ENCODE peak calls at places on chromosomes 2 and 18, in ten cellular contexts. B is activated CD4-positive, alpha-beta T cell treated with anti-CD3 and anti-CD28 coated beads for 36 hours; H is WTC11; P is GM12891; L is astrocyte; V is T-helper 1 cell; Q is NCI-H2081; N is right atrium auricular region; T is GM13976; R is NCI-H1694. G is an unnamed sample.

GRCh38 chr2:43080626-43081025 is 145.8 kb downstream of the ZFP36L2 start:
- DNase-seq in P (no peak), Q (no peak), V (no peak), R (no peak), N (no peak), T (no peak), B (no peak), L (no peak), H (no peak), G (no peak)

GRCh38 chr2:31222086-31222485 is 4.8 kb upstream of the CAPN14 start:
- DNase-seq in V (no peak), L (no peak), H (no peak), R (no peak), T (no peak), P (no peak), B (no peak), Q (no peak), N (no peak), G (no peak)

GRCh38 chr18:31303771-31304170 is 14.2 kb upstream of the DSG1 start:
- DNase-seq in P (no peak), R (no peak), N (no peak), B (no peak), Q (no peak), V (no peak), H (no peak), T (no peak), L (peak), G (peak)

GRCh38 chr2:119694994-119695521 is 16.1 kb downstream of the TMEM177 start:
- DNase-seq in H (no peak), B (peak), L (peak), N (no peak), T (no peak), V (no peak), P (no peak), R (peak), Q (peak), G (peak)

GRCh38 chr2:24083567-24084385 is 858 bp downstream of the TP53I3 start:
- DNase-seq in P (peak), T (peak), H (peak), R (peak), Q (peak), B (peak), V (peak), N (peak), L (peak), G (peak)

GRCh38 chr2:120398051-120398960 is 52.4 kb downstream of the INHBB start:
- DNase-seq in B (peak), Q (no peak), T (no peak), V (no peak), P (no peak), H (no peak), L (peak), R (no peak), N (no peak), G (peak)

GRCh38 chr18:9328776-9329175 is 5.8 kb upstream of the TWSG1 start:
- DNase-seq in L (no peak), P (no peak), B (no peak), V (no peak), Q (no peak), N (no peak), R (no peak), T (no peak), H (no peak), G (no peak)

GRCh38 chr2:53610260-53610659 is 157.3 kb upstream of the CHAC2 start:
- DNase-seq in P (no peak), Q (no peak), L (no peak), R (no peak), B (no peak), N (no peak), V (no peak), H (no peak), T (no peak), G (no peak)

GRCh38 chr2:182504903-182505302 is 78.1 kb upstream of the PDE1A start:
- DNase-seq in B (no peak), H (no peak), V (no peak), Q (no peak), T (no peak), P (no peak), R (no peak), N (peak), L (peak), G (peak)

GRCh38 chr2:3282056-3282998 is 95.3 kb downstream of the EIPR1 start:
- DNase-seq in R (peak), N (no peak), B (no peak), V (no peak), P (no peak), T (no peak), H (no peak), Q (peak), L (peak), G (peak)

GRCh38 chr18:34493566-34494358 is 216.3 kb upstream of the DTNA start:
- DNase-seq in R (no peak), P (peak), H (peak), B (peak), L (peak), V (no peak), N (no peak), Q (peak), T (peak), G (peak)

GRCh38 chr2:145715601-145716000 is 1195.7 kb upstream of the ZEB2 start:
- DNase-seq in R (no peak), B (no peak), T (no peak), Q (no peak), N (no peak), L (peak), H (no peak), V (no peak), P (no peak), G (no peak)

GRCh38 chr18:72232611-72233010 is 311.5 kb downstream of the CBLN2 start:
- DNase-seq in N (no peak), T (no peak), L (no peak), P (no peak), H (no peak), V (no peak), R (no peak), B (no peak), Q (no peak), G (no peak)

GRCh38 chr2:71548589-71549485 is 95.5 kb downstream of the DYSF start:
- DNase-seq in N (peak), Q (peak), T (peak), H (peak), R (peak), B (peak), P (peak), L (no peak), V (peak), G (peak)

G was measured in iris pigment epithelial cell.